ENCODE peak calls at places on chromosomes 12 and 14, in five cellular contexts. One of them, this sample, is unnamed.

GRCh38 chr12:108475396-108475795 is 39.7 kb upstream of the FICD start:
- DNase-seq in GM12878: no peak
- DNase-seq in K562: no peak
- DNase-seq in A549: no peak
- DNase-seq in H1: no peak
- DNase-seq in this sample: no peak

GRCh38 chr12:12506541-12506940 is 56.1 kb downstream of the DUSP16 start:
- DNase-seq in A549: no peak
- DNase-seq in GM12878: no peak
- DNase-seq in H1: no peak
- DNase-seq in K562: no peak
- DNase-seq in this sample: no peak

GRCh38 chr14:33509927-33510535 is 440.8 kb downstream of the EGLN3 start:
- DNase-seq in K562: no peak
- DNase-seq in GM12878: no peak
- DNase-seq in A549: no peak
- DNase-seq in H1: no peak
- DNase-seq in this sample: no peak

GRCh38 chr12:98579347-98579746 is 14.1 kb upstream of the SLC25A3 start:
- DNase-seq in A549: no peak
- DNase-seq in GM12878: no peak
- DNase-seq in H1: no peak
- DNase-seq in K562: no peak
- DNase-seq in this sample: no peak

GRCh38 chr14:58298880-58299664 is 717 bp downstream of the ARID4A start:
- DNase-seq in H1: peak
- DNase-seq in GM12878: no peak
- DNase-seq in K562: peak
- DNase-seq in A549: no peak
- DNase-seq in this sample: no peak

GRCh38 chr14:24171422-24172260 is at the start of gene REC8:
- DNase-seq in K562: no peak
- DNase-seq in A549: no peak
- DNase-seq in GM12878: peak
- DNase-seq in H1: peak
- DNase-seq in this sample: no peak

GRCh38 chr14:74695406-74695805 is 17.5 kb downstream of the AREL1 start:
- DNase-seq in K562: no peak
- DNase-seq in GM12878: no peak
- DNase-seq in A549: no peak
- DNase-seq in H1: no peak
- DNase-seq in this sample: no peak

GRCh38 chr12:14240873-14241220 is 124.6 kb upstream of the ATF7IP start:
- DNase-seq in H1: no peak
- DNase-seq in K562: no peak
- DNase-seq in GM12878: no peak
- DNase-seq in A549: no peak
- DNase-seq in this sample: no peak

GRCh38 chr12:16347391-16348298 is at the start of gene MGST1:
- DNase-seq in K562: peak
- DNase-seq in H1: peak
- DNase-seq in GM12878: peak
- DNase-seq in A549: peak
- DNase-seq in this sample: peak

GRCh38 chr14:32630701-32631100 is 301.6 kb downstream of the AKAP6 start:
- DNase-seq in K562: no peak
- DNase-seq in GM12878: no peak
- DNase-seq in H1: no peak
- DNase-seq in A549: no peak
- DNase-seq in this sample: no peak

GRCh38 chr12:25830456-25830855 is 128.0 kb upstream of the RASSF8 start:
- DNase-seq in GM12878: no peak
- DNase-seq in H1: no peak
- DNase-seq in K562: no peak
- DNase-seq in A549: no peak
- DNase-seq in this sample: no peak

GRCh38 chr12:112243255-112243965 is 118.0 kb downstream of the TRAFD1 start:
- DNase-seq in H1: no peak
- DNase-seq in K562: no peak
- DNase-seq in A549: no peak
- DNase-seq in GM12878: no peak
- DNase-seq in this sample: no peak

GRCh38 chr14:73008501-73008900 is 18.4 kb downstream of the ZFYVE1 start:
- DNase-seq in H1: no peak
- DNase-seq in K562: no peak
- DNase-seq in A549: no peak
- DNase-seq in GM12878: no peak
- DNase-seq in this sample: no peak

GRCh38 chr14:105857816-105858675 is 331.7 kb downstream of the TMEM121 start:
- DNase-seq in K562: no peak
- DNase-seq in H1: no peak
- DNase-seq in A549: no peak
- DNase-seq in GM12878: no peak
- DNase-seq in this sample: no peak

GRCh38 chr12:81896771-81897170 is 137.6 kb upstream of the PPFIA2 start:
- DNase-seq in H1: no peak
- DNase-seq in K562: no peak
- DNase-seq in A549: no peak
- DNase-seq in GM12878: no peak
- DNase-seq in this sample: no peak

GRCh38 chr14:52949711-52950409 is 990 bp downstream of the FERMT2 start:
- DNase-seq in H1: no peak
- DNase-seq in K562: no peak
- DNase-seq in A549: peak
- DNase-seq in GM12878: no peak
- DNase-seq in this sample: peak

GRCh38 chr14:54881761-54882401 is 20.7 kb downstream of the GCH1 start:
- DNase-seq in A549: no peak
- DNase-seq in H1: no peak
- DNase-seq in GM12878: no peak
- DNase-seq in K562: no peak
- DNase-seq in this sample: no peak

GRCh38 chr12:89421093-89421835 is 69.0 kb upstream of the DUSP6 start:
- DNase-seq in H1: no peak
- DNase-seq in GM12878: no peak
- DNase-seq in A549: no peak
- DNase-seq in K562: no peak
- DNase-seq in this sample: no peak

GRCh38 chr12:46627686-46628085 is 198.1 kb downstream of the SLC38A4 start:
- DNase-seq in A549: no peak
- DNase-seq in GM12878: no peak
- DNase-seq in K562: no peak
- DNase-seq in H1: no peak
- DNase-seq in this sample: no peak

GRCh38 chr14:81234268-81234667 is 13.5 kb upstream of the GTF2A1 start:
- DNase-seq in K562: no peak
- DNase-seq in H1: no peak
- DNase-seq in A549: no peak
- DNase-seq in GM12878: no peak
- DNase-seq in this sample: peak

GRCh38 chr14:50399251-50400032 is 2.8 kb upstream of the CDKL1 start:
- DNase-seq in K562: no peak
- DNase-seq in A549: peak
- DNase-seq in H1: no peak
- DNase-seq in GM12878: no peak
- DNase-seq in this sample: no peak

GRCh38 chr14:88023658-88024187 is 18.8 kb downstream of the GPR65 start:
- DNase-seq in H1: no peak
- DNase-seq in A549: no peak
- DNase-seq in GM12878: no peak
- DNase-seq in K562: no peak
- DNase-seq in this sample: peak

GRCh38 chr12:69519871-69520270 is 49.7 kb downstream of the FRS2 start:
- DNase-seq in H1: no peak
- DNase-seq in GM12878: no peak
- DNase-seq in K562: no peak
- DNase-seq in A549: no peak
- DNase-seq in this sample: no peak

GRCh38 chr12:26831959-26832816 is 806 bp downstream of the ITPR2 start:
- DNase-seq in K562: peak
- DNase-seq in H1: peak
- DNase-seq in GM12878: no peak
- DNase-seq in A549: peak
- DNase-seq in this sample: peak

GRCh38 chr14:74879427-74880180 is 2.1 kb upstream of the DLST start:
- DNase-seq in K562: no peak
- DNase-seq in H1: no peak
- DNase-seq in A549: no peak
- DNase-seq in GM12878: no peak
- DNase-seq in this sample: peak

GRCh38 chr12:48078901-48079300 is 27.0 kb downstream of the SENP1 start:
- DNase-seq in A549: no peak
- DNase-seq in H1: no peak
- DNase-seq in K562: no peak
- DNase-seq in GM12878: no peak
- DNase-seq in this sample: no peak

DNA sequence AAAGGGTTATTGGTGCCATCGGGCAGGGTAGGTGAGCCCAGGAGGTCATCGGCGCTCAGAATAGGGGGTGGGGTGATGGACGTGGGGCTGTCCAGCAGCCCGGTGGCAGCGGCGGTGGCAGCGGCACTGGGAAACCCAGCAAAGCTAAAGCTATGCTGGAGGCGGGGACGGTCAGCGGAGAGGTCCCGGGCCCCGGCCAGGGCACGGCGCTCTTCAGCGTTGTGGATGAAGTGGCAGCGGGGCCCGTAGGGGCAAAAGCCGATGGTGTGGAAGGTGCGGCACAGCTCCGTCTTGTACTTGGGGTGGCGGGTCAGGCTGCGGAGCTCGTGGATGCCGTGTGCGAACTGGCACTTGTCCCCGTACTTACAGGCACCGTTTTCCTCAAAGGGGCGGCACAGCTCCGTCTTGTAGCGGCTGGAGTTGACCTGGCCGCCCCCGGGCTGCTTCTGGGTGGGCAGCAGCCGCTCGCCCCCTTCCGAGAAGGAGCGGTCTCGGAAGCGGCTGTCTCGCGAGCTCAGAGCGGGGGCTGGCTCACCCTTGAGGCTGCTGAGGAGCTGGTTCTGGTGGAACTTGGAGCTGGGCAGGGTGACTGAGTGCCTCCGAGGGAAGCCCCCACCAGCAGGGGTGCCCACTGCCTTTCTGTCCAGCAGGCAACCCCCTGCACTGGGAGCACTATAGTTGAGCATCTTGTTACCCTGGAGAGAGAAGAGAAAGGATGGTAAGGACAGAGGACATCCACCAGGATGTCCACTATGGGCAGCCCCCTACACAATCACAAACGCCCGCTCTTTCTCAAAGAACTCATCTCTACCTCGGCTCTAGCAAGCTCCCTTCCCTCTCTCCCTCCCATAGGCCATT is 2.8 kb downstream of the ZFP36L1 start:
- DNase-seq in GM12878: no peak
- DNase-seq in H1: peak
- DNase-seq in A549: peak
- DNase-seq in K562: no peak
- DNase-seq in this sample: no peak
- TF ChIP-seq KDM1A in GM12878: no peak
- TF ChIP-seq KDM1A in H1: no peak
- TF ChIP-seq KDM1A in A549: no peak
- TF ChIP-seq KDM1A in K562: no peak
- TF ChIP-seq KDM1A in this sample: no peak

GRCh38 chr12:87439990-87440827 is 589.0 kb downstream of the C12orf50 start:
- DNase-seq in A549: peak
- DNase-seq in K562: no peak
- DNase-seq in GM12878: no peak
- DNase-seq in H1: no peak
- DNase-seq in this sample: no peak
- TF ChIP-seq KDM1A in A549: no peak
- TF ChIP-seq KDM1A in K562: no peak
- TF ChIP-seq KDM1A in GM12878: no peak
- TF ChIP-seq KDM1A in H1: no peak
- TF ChIP-seq KDM1A in this sample: no peak

GRCh38 chr12:60173213-60174170 is 577.7 kb downstream of the SLC16A7 start:
- DNase-seq in K562: no peak
- DNase-seq in GM12878: no peak
- DNase-seq in H1: no peak
- DNase-seq in A549: no peak
- DNase-seq in this sample: no peak

GRCh38 chr12:60172266-60172665 is 576.4 kb downstream of the SLC16A7 start:
- DNase-seq in GM12878: no peak
- DNase-seq in A549: no peak
- DNase-seq in K562: no peak
- DNase-seq in H1: no peak
- DNase-seq in this sample: no peak

GRCh38 chr12:60172696-60173095 is 576.9 kb downstream of the SLC16A7 start:
- DNase-seq in K562: no peak
- DNase-seq in A549: no peak
- DNase-seq in H1: no peak
- DNase-seq in GM12878: no peak
- DNase-seq in this sample: no peak

GRCh38 chr12:60168441-60168840 is 572.6 kb downstream of the SLC16A7 start:
- DNase-seq in H1: no peak
- DNase-seq in GM12878: no peak
- DNase-seq in A549: peak
- DNase-seq in K562: no peak
- DNase-seq in this sample: peak

DNA sequence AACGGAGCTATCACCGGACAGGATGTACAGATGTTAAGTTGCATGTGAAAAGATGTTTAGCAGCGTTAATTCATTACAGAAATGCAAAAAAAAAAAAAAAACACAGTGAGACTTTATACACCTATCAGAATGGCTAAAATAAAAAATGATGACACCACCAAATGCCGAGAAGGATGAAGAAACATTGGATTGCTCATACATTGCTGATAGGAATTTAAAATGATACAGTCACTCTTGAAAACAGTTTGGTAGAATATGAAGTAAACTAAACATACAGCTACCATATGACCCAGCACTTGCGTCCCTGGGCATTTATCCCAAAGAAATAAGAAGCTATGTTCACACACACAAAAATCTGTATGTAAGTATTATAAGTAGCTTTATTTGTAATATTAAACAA is 574.1 kb downstream of the SLC16A7 start:
- DNase-seq in A549: no peak
- DNase-seq in K562: no peak
- DNase-seq in H1: no peak
- DNase-seq in GM12878: no peak
- DNase-seq in this sample: no peak
- TF ChIP-seq KDM1A in A549: no peak
- TF ChIP-seq KDM1A in K562: no peak
- TF ChIP-seq KDM1A in H1: no peak
- TF ChIP-seq KDM1A in GM12878: no peak
- TF ChIP-seq KDM1A in this sample: no peak

GRCh38 chr12:122793685-122794106 is 19.3 kb downstream of the CCDC62 start:
- DNase-seq in GM12878: no peak
- DNase-seq in H1: no peak
- DNase-seq in A549: peak
- DNase-seq in K562: peak
- DNase-seq in this sample: peak

GRCh38 chr12:122788387-122788786 is 14.0 kb downstream of the CCDC62 start:
- DNase-seq in K562: no peak
- DNase-seq in GM12878: no peak
- DNase-seq in A549: no peak
- DNase-seq in H1: no peak
- DNase-seq in this sample: no peak

GRCh38 chr12:122789637-122790036 is 15.3 kb downstream of the CCDC62 start:
- DNase-seq in H1: no peak
- DNase-seq in GM12878: no peak
- DNase-seq in K562: no peak
- DNase-seq in A549: no peak
- DNase-seq in this sample: no peak

GRCh38 chr12:122785503-122785902 is 11.1 kb downstream of the CCDC62 start:
- DNase-seq in A549: no peak
- DNase-seq in GM12878: no peak
- DNase-seq in K562: no peak
- DNase-seq in H1: no peak
- DNase-seq in this sample: no peak

GRCh38 chr12:122790393-122791075 is 16.2 kb downstream of the CCDC62 start:
- DNase-seq in GM12878: no peak
- DNase-seq in A549: no peak
- DNase-seq in H1: no peak
- DNase-seq in K562: no peak
- DNase-seq in this sample: no peak
- TF ChIP-seq KDM1A in GM12878: no peak
- TF ChIP-seq KDM1A in A549: no peak
- TF ChIP-seq KDM1A in H1: peak
- TF ChIP-seq KDM1A in K562: no peak
- TF ChIP-seq KDM1A in this sample: no peak